ENCODE peak calls at places on chromosomes 1 and 21, in ten cellular contexts. Z is sigmoid colon; U is WERI-Rb-1; I is cardiac muscle cell; D is effector memory CD4-positive, alpha-beta T cell; V is A549; R is IMR-90; A is CD4-positive, alpha-beta memory T cell; M is astrocyte; H is brain microvascular endothelial cell. F is an unnamed sample.
A peak's percentile ranks its signal among the peaks of the same experiment; 100 is the strongest.

GRCh38 chr21:43866233-43866632 is 1.2 kb downstream of the AGPAT3 start:
- DNase-seq in D (peak; percentile 11), R (peak; percentile 57), Z (peak; percentile 83), A (peak; percentile 29), H (peak; percentile 22), M (peak; percentile 36), U (no peak), V (no peak), I (peak; percentile 56), F (peak; percentile 29)

GRCh38 chr1:8184301-8184700 is 133.6 kb upstream of the SLC45A1 start:
- DNase-seq in A (no peak), V (peak; percentile 29), D (no peak), I (no peak), Z (no peak), M (no peak), U (no peak), H (no peak), R (no peak), F (peak; percentile 44)

GRCh38 chr1:25732821-25733220 is 67.2 kb upstream of the SELENON start:
- DNase-seq in I (no peak), V (no peak), M (no peak), D (no peak), Z (peak; percentile 55), R (no peak), A (no peak), H (no peak), U (no peak), F (no peak)

GRCh38 chr1:103516693-103517092 is 8.8 kb upstream of the RNPC3 start:
- DNase-seq in U (no peak), H (peak; percentile 9), A (no peak), I (no peak), M (peak; percentile 80), D (no peak), R (peak; percentile 64), V (no peak), Z (no peak), F (peak; percentile 85)

GRCh38 chr1:93707956-93708355 is 26.3 kb upstream of the BCAR3 start:
- DNase-seq in I (no peak), U (no peak), Z (no peak), A (no peak), V (no peak), R (no peak), M (no peak), D (no peak), H (no peak), F (no peak)

GRCh38 chr1:200359610-200360163 is 50.1 kb downstream of the ZNF281 start:
- DNase-seq in U (no peak), M (peak; percentile 74), I (peak; percentile 46), Z (no peak), A (no peak), R (peak; percentile 83), V (no peak), D (no peak), H (peak; percentile 61), F (peak; percentile 52)

GRCh38 chr1:207398986-207399385 is 55.1 kb upstream of the CR2 start:
- DNase-seq in R (no peak), I (no peak), A (no peak), V (no peak), Z (no peak), D (no peak), H (no peak), U (no peak), M (no peak), F (no peak)

GRCh38 chr1:98793136-98793535 is 131.6 kb downstream of the SNX7 start:
- DNase-seq in I (no peak), U (no peak), A (no peak), D (no peak), M (no peak), H (no peak), Z (no peak), R (no peak), V (no peak), F (no peak)

GRCh38 chr1:245785433-245785832 is 630.6 kb downstream of the KIF26B start:
- DNase-seq in H (no peak), I (no peak), V (no peak), U (no peak), Z (no peak), A (no peak), R (no peak), M (no peak), D (no peak), F (no peak)

GRCh38 chr1:226990133-226990716 is 50.1 kb downstream of the COQ8A start:
- DNase-seq in U (no peak), A (peak; percentile 18), V (no peak), Z (peak; percentile 62), R (no peak), D (no peak), I (peak; percentile 59), M (no peak), H (peak; percentile 9), F (no peak)

GRCh38 chr1:7007902-7008301 is 222.6 kb downstream of the CAMTA1 start:
- DNase-seq in D (no peak), V (no peak), M (no peak), H (no peak), U (no peak), Z (no peak), A (no peak), I (no peak), R (no peak), F (no peak)

DNA sequence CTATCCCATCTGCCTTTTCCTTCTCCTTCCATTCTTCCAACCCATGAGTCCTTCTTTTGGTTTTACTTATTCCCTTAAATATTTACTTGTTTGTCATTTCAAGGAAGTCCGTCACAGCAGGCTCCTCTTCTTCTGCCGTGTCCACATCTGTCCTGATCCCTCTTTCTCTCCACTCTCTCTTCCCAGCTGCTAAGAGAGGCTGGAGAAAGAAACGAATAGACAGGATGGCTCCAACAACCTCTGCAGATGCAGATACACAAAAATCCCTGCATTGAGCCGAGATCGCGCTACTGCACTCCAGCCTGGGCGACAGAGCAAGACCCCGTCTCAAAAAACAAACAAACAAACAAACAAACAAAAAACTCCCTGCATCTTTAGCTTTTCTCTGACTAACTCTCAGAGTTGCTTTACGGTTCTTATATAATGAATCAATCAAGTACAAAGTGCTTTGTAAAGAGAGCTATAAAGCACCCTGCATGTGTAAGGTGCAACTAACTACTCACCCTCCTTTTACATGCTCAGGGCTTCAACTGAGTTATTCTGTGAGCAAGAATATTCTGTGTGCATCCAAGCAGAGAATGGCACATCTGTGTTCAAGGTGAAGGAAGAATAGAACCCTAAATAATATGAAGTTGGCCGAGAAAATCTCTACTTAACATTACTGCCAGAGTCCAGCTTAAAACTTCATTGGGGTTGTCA is 3.8 kb upstream of the SAMD13 start:
- DNase-seq in R (no peak), M (no peak), Z (no peak), U (no peak), I (no peak), V (no peak), A (no peak), D (no peak), H (no peak), F (no peak)
- H3K27ac ChIP-seq in R (no peak overlapping the region), M (no peak overlapping the region), Z (peak overlapping the region; percentile 81), U (no peak overlapping the region), I (no peak overlapping the region), V (peak overlapping the region; percentile 99), A (no peak overlapping the region), D (no peak overlapping the region), H (no peak overlapping the region), F (no peak overlapping the region)

DNA sequence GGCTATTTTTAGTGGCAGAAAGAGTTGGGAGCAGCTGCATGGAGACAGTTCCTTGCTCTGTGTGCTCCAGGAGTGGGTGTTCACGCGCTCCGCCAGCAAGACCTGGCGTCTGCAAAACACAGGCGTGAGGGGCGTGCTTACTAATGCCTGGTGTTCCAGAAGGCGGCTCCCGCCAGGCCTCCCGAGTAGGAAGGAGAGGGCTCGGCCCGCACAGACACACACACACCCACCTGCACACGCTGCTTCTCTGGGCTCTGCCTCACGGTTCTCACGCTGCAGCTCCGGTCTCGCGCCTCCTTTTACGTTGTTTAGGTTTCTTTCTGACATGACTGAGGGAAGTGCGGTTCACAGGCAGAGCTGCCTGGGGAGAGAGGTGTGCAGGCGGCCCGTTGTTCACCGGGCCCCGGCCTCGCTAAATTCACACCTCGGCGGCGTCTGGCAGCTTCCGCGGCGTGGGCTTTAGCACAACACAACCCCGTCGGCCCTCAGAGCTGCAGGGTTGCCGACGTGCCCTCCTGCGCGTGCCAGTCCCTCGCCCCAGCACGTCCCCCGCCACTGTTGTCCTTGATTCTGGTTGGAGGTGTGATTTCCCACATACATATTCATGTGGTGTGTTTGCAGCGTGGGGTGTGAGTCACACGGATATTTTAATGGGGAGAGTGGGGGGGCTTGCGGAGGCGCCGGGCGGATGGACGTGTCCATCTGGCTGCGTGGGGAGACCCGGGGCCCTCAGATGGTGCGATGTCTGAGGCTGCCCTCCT is 77.0 kb downstream of the SKI start:
- DNase-seq in D (no peak), I (no peak), R (no peak), Z (peak; percentile 91), H (no peak), U (no peak), A (no peak), M (peak; percentile 29), V (no peak), F (no peak)
- H3K27ac ChIP-seq in D (no peak overlapping the region), I (peak overlapping the region; percentile 78), R (no peak overlapping the region), Z (peak overlapping the region; percentile 68), H (no peak overlapping the region), U (no peak overlapping the region), A (peak overlapping the region; percentile 3), M (no peak overlapping the region), V (no peak overlapping the region), F (no peak overlapping the region)

GRCh38 chr1:63316540-63316939 is 5.8 kb upstream of the FOXD3 start:
- DNase-seq in H (no peak), R (no peak), A (no peak), U (no peak), D (no peak), M (no peak), Z (no peak), I (no peak), V (no peak), F (no peak)

GRCh38 chr1:63317814-63318156 is 4.6 kb upstream of the FOXD3 start:
- DNase-seq in Z (no peak), A (no peak), R (no peak), M (no peak), I (no peak), U (no peak), D (no peak), H (no peak), V (no peak), F (no peak)

GRCh38 chr1:63319069-63320023 is 3.0 kb upstream of the FOXD3 start:
- DNase-seq in I (no peak), U (peak; percentile 49), R (no peak), Z (no peak), H (no peak), D (no peak), V (no peak), A (no peak), M (no peak), F (no peak)

GRCh38 chr1:63318255-63319068 is 3.9 kb upstream of the FOXD3 start:
- DNase-seq in V (no peak), I (no peak), D (no peak), Z (no peak), H (no peak), A (no peak), U (no peak), R (no peak), M (no peak), F (no peak)

GRCh38 chr1:63317007-63317813 is 5.2 kb upstream of the FOXD3 start:
- DNase-seq in V (peak; percentile 71), U (peak; percentile 83), R (peak; percentile 41), A (no peak), M (no peak), H (peak; percentile 17), D (no peak), I (peak; percentile 72), Z (peak; percentile 80), F (peak; percentile 68)
- H3K27ac ChIP-seq in V (peak overlapping the region; percentile 90), U (peak overlapping the region; percentile 25), R (no peak overlapping the region), A (no peak overlapping the region), M (no peak overlapping the region), H (no peak overlapping the region), D (no peak overlapping the region), I (no peak overlapping the region), Z (peak overlapping the region; percentile 54), F (no peak overlapping the region)

GRCh38 chr1:41633764-41634163 is 149.3 kb upstream of the EDN2 start:
- DNase-seq in I (no peak), D (no peak), H (no peak), U (no peak), A (no peak), R (peak; percentile 32), V (no peak), Z (no peak), M (peak; percentile 51), F (peak; percentile 46)
- H3K27ac ChIP-seq in I (no peak overlapping the region), D (no peak overlapping the region), H (no peak overlapping the region), U (no peak overlapping the region), A (no peak overlapping the region), R (no peak overlapping the region), V (no peak overlapping the region), Z (no peak overlapping the region), M (peak overlapping the region; percentile 35), F (no peak overlapping the region)

F was measured in mammary epithelial cell.